ENCODE peak calls at places on chromosomes 12 and 14, in ten cellular contexts. One of them, this sample, is unnamed.

GRCh38 chr12:43444940-43445564 is 107.0 kb downstream of the ADAMTS20 start:
- DNase-seq in fibroblast of mammary gland: peak
- DNase-seq in CD8-positive, alpha-beta T cell: peak
- DNase-seq in A549: peak
- DNase-seq in fibroblast of the aortic adventitia: peak
- DNase-seq in GM20000: peak
- DNase-seq in PC-9: no peak
- DNase-seq in RWPE1: peak
- DNase-seq in tibial artery: no peak
- DNase-seq in ovary: no peak
- DNase-seq in this sample: peak

GRCh38 chr12:119283315-119283714 is 51.2 kb upstream of the CCDC60 start:
- DNase-seq in fibroblast of mammary gland: no peak
- DNase-seq in RWPE1: no peak
- DNase-seq in ovary: no peak
- DNase-seq in tibial artery: no peak
- DNase-seq in fibroblast of the aortic adventitia: no peak
- DNase-seq in CD8-positive, alpha-beta T cell: no peak
- DNase-seq in PC-9: no peak
- DNase-seq in A549: no peak
- DNase-seq in GM20000: no peak
- DNase-seq in this sample: no peak

GRCh38 chr14:100539319-100539645 is 47.9 kb downstream of the BEGAIN start:
- DNase-seq in PC-9: no peak
- DNase-seq in CD8-positive, alpha-beta T cell: no peak
- DNase-seq in A549: no peak
- DNase-seq in tibial artery: no peak
- DNase-seq in ovary: no peak
- DNase-seq in fibroblast of the aortic adventitia: no peak
- DNase-seq in GM20000: no peak
- DNase-seq in RWPE1: no peak
- DNase-seq in fibroblast of mammary gland: no peak
- DNase-seq in this sample: no peak

GRCh38 chr14:68665792-68666195 is 127.1 kb downstream of the ZFP36L1 start:
- DNase-seq in GM20000: no peak
- DNase-seq in fibroblast of mammary gland: no peak
- DNase-seq in A549: no peak
- DNase-seq in CD8-positive, alpha-beta T cell: no peak
- DNase-seq in tibial artery: no peak
- DNase-seq in RWPE1: no peak
- DNase-seq in PC-9: no peak
- DNase-seq in fibroblast of the aortic adventitia: no peak
- DNase-seq in ovary: no peak
- DNase-seq in this sample: no peak

GRCh38 chr14:92960706-92961566 is 38.0 kb downstream of the CHGA start:
- DNase-seq in fibroblast of the aortic adventitia: peak
- DNase-seq in A549: peak
- DNase-seq in RWPE1: peak
- DNase-seq in CD8-positive, alpha-beta T cell: no peak
- DNase-seq in tibial artery: no peak
- DNase-seq in ovary: no peak
- DNase-seq in GM20000: no peak
- DNase-seq in fibroblast of mammary gland: peak
- DNase-seq in PC-9: no peak
- DNase-seq in this sample: peak

GRCh38 chr12:64682572-64683277 is 72.4 kb downstream of the RASSF3 start:
- DNase-seq in fibroblast of the aortic adventitia: peak
- DNase-seq in PC-9: no peak
- DNase-seq in GM20000: no peak
- DNase-seq in RWPE1: no peak
- DNase-seq in CD8-positive, alpha-beta T cell: no peak
- DNase-seq in tibial artery: peak
- DNase-seq in fibroblast of mammary gland: peak
- DNase-seq in ovary: peak
- DNase-seq in A549: peak
- DNase-seq in this sample: no peak

GRCh38 chr14:90697577-90698206 is 118.5 kb downstream of the TTC7B start:
- DNase-seq in tibial artery: peak
- DNase-seq in RWPE1: peak
- DNase-seq in CD8-positive, alpha-beta T cell: peak
- DNase-seq in A549: peak
- DNase-seq in PC-9: peak
- DNase-seq in ovary: peak
- DNase-seq in GM20000: peak
- DNase-seq in fibroblast of the aortic adventitia: peak
- DNase-seq in fibroblast of mammary gland: peak
- DNase-seq in this sample: peak

GRCh38 chr12:94240171-94240570 is 91.8 kb downstream of the PLXNC1 start:
- DNase-seq in CD8-positive, alpha-beta T cell: no peak
- DNase-seq in A549: no peak
- DNase-seq in ovary: no peak
- DNase-seq in fibroblast of mammary gland: no peak
- DNase-seq in PC-9: no peak
- DNase-seq in GM20000: peak
- DNase-seq in tibial artery: no peak
- DNase-seq in fibroblast of the aortic adventitia: no peak
- DNase-seq in RWPE1: no peak
- DNase-seq in this sample: no peak

GRCh38 chr12:23041774-23042173 is 416.8 kb downstream of the ETNK1 start:
- DNase-seq in fibroblast of the aortic adventitia: no peak
- DNase-seq in GM20000: no peak
- DNase-seq in fibroblast of mammary gland: no peak
- DNase-seq in RWPE1: no peak
- DNase-seq in PC-9: no peak
- DNase-seq in CD8-positive, alpha-beta T cell: no peak
- DNase-seq in tibial artery: no peak
- DNase-seq in A549: no peak
- DNase-seq in ovary: no peak
- DNase-seq in this sample: no peak

GRCh38 chr12:14952295-14952995 is 9.0 kb downstream of the ARHGDIB start:
- DNase-seq in fibroblast of the aortic adventitia: peak
- DNase-seq in tibial artery: no peak
- DNase-seq in GM20000: peak
- DNase-seq in CD8-positive, alpha-beta T cell: peak
- DNase-seq in fibroblast of mammary gland: peak
- DNase-seq in RWPE1: peak
- DNase-seq in ovary: no peak
- DNase-seq in PC-9: peak
- DNase-seq in A549: peak
- DNase-seq in this sample: peak

GRCh38 chr12:47419500-47419899 is 286.3 kb downstream of the RPAP3 start:
- DNase-seq in A549: no peak
- DNase-seq in PC-9: no peak
- DNase-seq in GM20000: no peak
- DNase-seq in CD8-positive, alpha-beta T cell: no peak
- DNase-seq in fibroblast of mammary gland: peak
- DNase-seq in ovary: no peak
- DNase-seq in RWPE1: no peak
- DNase-seq in fibroblast of the aortic adventitia: peak
- DNase-seq in tibial artery: no peak
- DNase-seq in this sample: no peak

GRCh38 chr12:110403975-110404675 is 617 bp upstream of the ANAPC7 start:
- DNase-seq in CD8-positive, alpha-beta T cell: peak
- DNase-seq in RWPE1: peak
- DNase-seq in A549: peak
- DNase-seq in PC-9: peak
- DNase-seq in fibroblast of the aortic adventitia: peak
- DNase-seq in GM20000: peak
- DNase-seq in tibial artery: peak
- DNase-seq in ovary: peak
- DNase-seq in fibroblast of mammary gland: peak
- DNase-seq in this sample: peak

GRCh38 chr12:110403146-110403974 is at the start of gene ANAPC7:
- DNase-seq in PC-9: peak
- DNase-seq in GM20000: peak
- DNase-seq in fibroblast of the aortic adventitia: peak
- DNase-seq in tibial artery: peak
- DNase-seq in RWPE1: peak
- DNase-seq in fibroblast of mammary gland: peak
- DNase-seq in ovary: peak
- DNase-seq in CD8-positive, alpha-beta T cell: peak
- DNase-seq in A549: peak
- DNase-seq in this sample: peak
- TF ChIP-seq CTCF in PC-9: peak
- TF ChIP-seq CTCF in GM20000: no peak
- TF ChIP-seq CTCF in fibroblast of the aortic adventitia: peak
- TF ChIP-seq CTCF in tibial artery: no peak
- TF ChIP-seq CTCF in RWPE1: no peak
- TF ChIP-seq CTCF in fibroblast of mammary gland: no peak
- TF ChIP-seq CTCF in ovary: no peak
- TF ChIP-seq CTCF in CD8-positive, alpha-beta T cell: no peak
- TF ChIP-seq CTCF in A549: no peak
- TF ChIP-seq CTCF in this sample: no peak

DNA sequence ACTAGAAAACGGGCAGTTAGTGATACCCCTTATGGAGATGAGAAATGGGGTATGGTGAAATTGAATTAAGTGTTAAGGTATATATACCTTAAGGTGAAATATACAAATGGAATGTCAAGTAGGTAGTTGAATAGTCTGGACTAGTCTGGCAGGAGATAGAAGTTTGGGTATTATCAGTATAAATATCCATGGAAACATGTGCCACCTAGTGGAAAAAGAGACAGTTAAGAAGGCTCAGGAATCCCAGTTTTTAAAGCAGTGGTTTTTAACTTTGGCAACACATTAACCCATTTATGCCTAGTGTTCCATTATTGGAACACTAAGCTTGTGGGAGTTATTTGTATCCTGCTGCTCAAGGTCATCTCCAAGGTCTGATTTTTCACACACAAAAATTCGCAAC is 38.6 kb upstream of the TPH2 start:
- DNase-seq in fibroblast of the aortic adventitia: peak
- DNase-seq in CD8-positive, alpha-beta T cell: no peak
- DNase-seq in GM20000: no peak
- DNase-seq in tibial artery: no peak
- DNase-seq in A549: peak
- DNase-seq in fibroblast of mammary gland: peak
- DNase-seq in ovary: no peak
- DNase-seq in RWPE1: peak
- DNase-seq in PC-9: no peak
- DNase-seq in this sample: no peak
- TF ChIP-seq CTCF in fibroblast of the aortic adventitia: peak
- TF ChIP-seq CTCF in CD8-positive, alpha-beta T cell: no peak
- TF ChIP-seq CTCF in GM20000: no peak
- TF ChIP-seq CTCF in tibial artery: no peak
- TF ChIP-seq CTCF in A549: peak
- TF ChIP-seq CTCF in fibroblast of mammary gland: peak
- TF ChIP-seq CTCF in ovary: no peak
- TF ChIP-seq CTCF in RWPE1: peak
- TF ChIP-seq CTCF in PC-9: peak
- TF ChIP-seq CTCF in this sample: no peak

DNA sequence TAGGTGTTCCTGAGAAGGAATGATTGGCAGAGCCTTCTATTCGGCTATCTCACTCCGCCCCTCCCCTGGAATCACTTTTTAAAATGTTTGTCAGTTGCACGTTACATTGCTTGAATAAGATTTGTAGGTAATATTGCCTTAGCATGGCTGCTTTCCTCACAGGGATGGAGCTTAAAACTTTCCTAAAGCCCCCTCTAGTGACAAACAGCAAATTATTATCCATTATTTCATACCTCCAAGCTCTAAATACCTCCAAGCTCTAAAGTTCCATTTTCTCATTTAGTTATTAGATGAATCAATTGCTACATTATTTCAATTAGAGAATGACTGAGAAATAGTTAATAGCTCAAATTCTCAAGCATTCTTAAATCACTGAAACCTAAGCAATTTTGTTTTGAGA is 5.1 kb upstream of the SPATA7 start:
- DNase-seq in fibroblast of mammary gland: peak
- DNase-seq in tibial artery: no peak
- DNase-seq in CD8-positive, alpha-beta T cell: no peak
- DNase-seq in RWPE1: no peak
- DNase-seq in PC-9: no peak
- DNase-seq in A549: peak
- DNase-seq in fibroblast of the aortic adventitia: peak
- DNase-seq in GM20000: peak
- DNase-seq in ovary: no peak
- DNase-seq in this sample: no peak
- TF ChIP-seq CTCF in fibroblast of mammary gland: peak
- TF ChIP-seq CTCF in tibial artery: no peak
- TF ChIP-seq CTCF in CD8-positive, alpha-beta T cell: no peak
- TF ChIP-seq CTCF in RWPE1: no peak
- TF ChIP-seq CTCF in PC-9: no peak
- TF ChIP-seq CTCF in A549: peak
- TF ChIP-seq CTCF in fibroblast of the aortic adventitia: peak
- TF ChIP-seq CTCF in GM20000: no peak
- TF ChIP-seq CTCF in ovary: no peak
- TF ChIP-seq CTCF in this sample: no peak

GRCh38 chr14:104436741-104437701 is 142.5 kb upstream of the C14orf180 start:
- DNase-seq in CD8-positive, alpha-beta T cell: no peak
- DNase-seq in PC-9: no peak
- DNase-seq in tibial artery: peak
- DNase-seq in fibroblast of the aortic adventitia: no peak
- DNase-seq in A549: no peak
- DNase-seq in RWPE1: no peak
- DNase-seq in ovary: no peak
- DNase-seq in fibroblast of mammary gland: no peak
- DNase-seq in GM20000: no peak
- DNase-seq in this sample: peak

GRCh38 chr14:104437703-104438102 is 141.9 kb upstream of the C14orf180 start:
- DNase-seq in GM20000: no peak
- DNase-seq in CD8-positive, alpha-beta T cell: no peak
- DNase-seq in fibroblast of the aortic adventitia: no peak
- DNase-seq in RWPE1: no peak
- DNase-seq in A549: no peak
- DNase-seq in ovary: no peak
- DNase-seq in tibial artery: no peak
- DNase-seq in fibroblast of mammary gland: no peak
- DNase-seq in PC-9: no peak
- DNase-seq in this sample: no peak

GRCh38 chr14:104435147-104436046 is 144.2 kb upstream of the C14orf180 start:
- DNase-seq in PC-9: no peak
- DNase-seq in CD8-positive, alpha-beta T cell: no peak
- DNase-seq in fibroblast of mammary gland: no peak
- DNase-seq in fibroblast of the aortic adventitia: no peak
- DNase-seq in tibial artery: no peak
- DNase-seq in RWPE1: no peak
- DNase-seq in GM20000: no peak
- DNase-seq in A549: no peak
- DNase-seq in ovary: no peak
- DNase-seq in this sample: no peak

GRCh38 chr14:104434214-104435076 is 145.1 kb upstream of the C14orf180 start:
- DNase-seq in ovary: no peak
- DNase-seq in A549: no peak
- DNase-seq in tibial artery: no peak
- DNase-seq in CD8-positive, alpha-beta T cell: no peak
- DNase-seq in fibroblast of mammary gland: no peak
- DNase-seq in RWPE1: no peak
- DNase-seq in GM20000: peak
- DNase-seq in PC-9: no peak
- DNase-seq in fibroblast of the aortic adventitia: no peak
- DNase-seq in this sample: no peak

DNA sequence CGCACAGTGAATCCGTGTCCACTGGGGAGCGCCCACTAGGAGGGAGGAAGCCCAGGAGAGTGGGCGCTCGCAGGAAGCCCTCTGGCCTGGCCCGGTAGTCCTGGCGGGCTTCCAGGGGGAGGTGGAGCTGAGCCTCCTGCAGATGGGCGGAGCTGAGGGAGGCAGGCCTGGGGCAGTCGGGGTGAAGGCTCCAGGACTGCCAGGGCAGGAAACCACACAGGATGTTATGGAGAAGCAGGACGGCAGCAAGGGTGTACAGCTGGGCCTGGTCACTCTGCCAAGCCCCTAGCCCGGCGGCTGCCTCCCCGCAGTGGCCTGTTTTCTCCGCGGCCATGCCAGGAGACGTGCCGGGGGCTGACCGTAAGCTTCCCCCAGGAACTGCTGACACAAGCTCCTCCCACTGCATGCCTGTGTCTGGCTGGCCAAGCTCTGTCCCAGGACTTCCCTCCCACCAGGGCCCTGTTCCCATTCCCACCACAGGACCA is 143.5 kb upstream of the C14orf180 start:
- DNase-seq in ovary: peak
- DNase-seq in A549: no peak
- DNase-seq in fibroblast of mammary gland: peak
- DNase-seq in CD8-positive, alpha-beta T cell: no peak
- DNase-seq in fibroblast of the aortic adventitia: no peak
- DNase-seq in RWPE1: no peak
- DNase-seq in PC-9: no peak
- DNase-seq in tibial artery: peak
- DNase-seq in GM20000: peak
- DNase-seq in this sample: peak
- TF ChIP-seq CTCF in ovary: no peak
- TF ChIP-seq CTCF in A549: no peak
- TF ChIP-seq CTCF in fibroblast of mammary gland: no peak
- TF ChIP-seq CTCF in CD8-positive, alpha-beta T cell: no peak
- TF ChIP-seq CTCF in fibroblast of the aortic adventitia: no peak
- TF ChIP-seq CTCF in RWPE1: no peak
- TF ChIP-seq CTCF in PC-9: no peak
- TF ChIP-seq CTCF in tibial artery: no peak
- TF ChIP-seq CTCF in GM20000: no peak
- TF ChIP-seq CTCF in this sample: no peak

This sample was measured in Calu3.